ENCODE peak calls at places on chromosome 21, in eight cellular contexts. One of them, this sample, is unnamed. For H3K4me1, the result is how much of the 10 kb centered on the place peaks cover.

GRCh38 chr21:24658016-24658415 is 949.3 kb downstream of the MRPL39 start:
- DNase-seq in PC-3: no peak
- DNase-seq in GM23338: no peak
- DNase-seq in prostate gland: no peak
- DNase-seq in aorta: no peak
- DNase-seq in heart right ventricle: no peak
- DNase-seq in A549: no peak
- DNase-seq in body of pancreas: no peak
- DNase-seq in this sample: no peak

GRCh38 chr21:41954654-41955499 is 1.1 kb upstream of the C2CD2 start:
- DNase-seq in PC-3: no peak
- DNase-seq in GM23338: no peak
- DNase-seq in heart right ventricle: no peak
- DNase-seq in prostate gland: no peak
- DNase-seq in aorta: no peak
- DNase-seq in body of pancreas: no peak
- DNase-seq in A549: no peak
- DNase-seq in this sample: no peak

GRCh38 chr21:42411197-42411869 is 7.6 kb downstream of the UBASH3A start:
- DNase-seq in prostate gland: no peak
- DNase-seq in GM23338: peak
- DNase-seq in heart right ventricle: no peak
- DNase-seq in PC-3: peak
- DNase-seq in aorta: no peak
- DNase-seq in A549: peak
- DNase-seq in body of pancreas: no peak
- DNase-seq in this sample: no peak

GRCh38 chr21:36769051-36769867 is 70.3 kb downstream of the SIM2 start:
- DNase-seq in PC-3: no peak
- DNase-seq in aorta: no peak
- DNase-seq in heart right ventricle: no peak
- DNase-seq in A549: no peak
- DNase-seq in GM23338: no peak
- DNase-seq in body of pancreas: no peak
- DNase-seq in prostate gland: peak
- DNase-seq in this sample: no peak

GRCh38 chr21:18248171-18248570 is 3.5 kb downstream of the CHODL start:
- DNase-seq in prostate gland: no peak
- DNase-seq in A549: no peak
- DNase-seq in heart right ventricle: no peak
- DNase-seq in body of pancreas: no peak
- DNase-seq in GM23338: no peak
- DNase-seq in aorta: no peak
- DNase-seq in PC-3: no peak
- DNase-seq in this sample: no peak

GRCh38 chr21:16587141-16587570 is 857.4 kb downstream of the USP25 start:
- DNase-seq in heart right ventricle: peak
- DNase-seq in GM23338: peak
- DNase-seq in PC-3: peak
- DNase-seq in prostate gland: peak
- DNase-seq in body of pancreas: peak
- DNase-seq in aorta: peak
- DNase-seq in A549: peak
- DNase-seq in this sample: peak

GRCh38 chr21:42056996-42057689 is 14.0 kb upstream of the UMODL1 start:
- DNase-seq in A549: no peak
- DNase-seq in aorta: peak
- DNase-seq in prostate gland: peak
- DNase-seq in GM23338: peak
- DNase-seq in body of pancreas: peak
- DNase-seq in PC-3: peak
- DNase-seq in heart right ventricle: no peak
- DNase-seq in this sample: no peak

GRCh38 chr21:14522689-14523088 is 23.4 kb downstream of the SAMSN1 start:
- DNase-seq in heart right ventricle: no peak
- DNase-seq in A549: no peak
- DNase-seq in aorta: no peak
- DNase-seq in body of pancreas: no peak
- DNase-seq in PC-3: no peak
- DNase-seq in prostate gland: no peak
- DNase-seq in GM23338: no peak
- DNase-seq in this sample: no peak

GRCh38 chr21:41153443-41153842 is 14.5 kb upstream of the BACE2 start:
- DNase-seq in A549: no peak
- DNase-seq in GM23338: no peak
- DNase-seq in aorta: no peak
- DNase-seq in heart right ventricle: no peak
- DNase-seq in prostate gland: no peak
- DNase-seq in body of pancreas: no peak
- DNase-seq in PC-3: no peak
- DNase-seq in this sample: no peak

GRCh38 chr21:36835383-36835795 is 131.1 kb downstream of the HLCS start:
- DNase-seq in PC-3: peak
- DNase-seq in body of pancreas: no peak
- DNase-seq in aorta: no peak
- DNase-seq in A549: no peak
- DNase-seq in prostate gland: peak
- DNase-seq in heart right ventricle: peak
- DNase-seq in GM23338: no peak
- DNase-seq in this sample: peak

GRCh38 chr21:42233067-42233981 is 14.4 kb downstream of the ABCG1 start:
- DNase-seq in body of pancreas: peak
- DNase-seq in heart right ventricle: peak
- DNase-seq in PC-3: peak
- DNase-seq in aorta: no peak
- DNase-seq in A549: peak
- DNase-seq in prostate gland: peak
- DNase-seq in GM23338: peak
- DNase-seq in this sample: peak

GRCh38 chr21:20739421-20739820 is 258.8 kb upstream of the NCAM2 start:
- DNase-seq in body of pancreas: no peak
- DNase-seq in heart right ventricle: no peak
- DNase-seq in PC-3: peak
- DNase-seq in prostate gland: no peak
- DNase-seq in A549: no peak
- DNase-seq in aorta: no peak
- DNase-seq in GM23338: peak
- DNase-seq in this sample: no peak

GRCh38 chr21:26093094-26093493 is 77.5 kb downstream of the APP start:
- DNase-seq in aorta: no peak
- DNase-seq in prostate gland: no peak
- DNase-seq in GM23338: no peak
- DNase-seq in A549: no peak
- DNase-seq in body of pancreas: no peak
- DNase-seq in heart right ventricle: no peak
- DNase-seq in PC-3: peak
- DNase-seq in this sample: no peak

GRCh38 chr21:17585875-17586450 is 26.7 kb downstream of the BTG3 start:
- DNase-seq in PC-3: peak
- DNase-seq in A549: peak
- DNase-seq in heart right ventricle: peak
- DNase-seq in aorta: no peak
- DNase-seq in body of pancreas: no peak
- DNase-seq in GM23338: peak
- DNase-seq in prostate gland: no peak
- DNase-seq in this sample: no peak

GRCh38 chr21:27477321-27477720 is 510.4 kb upstream of the ADAMTS5 start:
- DNase-seq in PC-3: no peak
- DNase-seq in body of pancreas: no peak
- DNase-seq in A549: no peak
- DNase-seq in heart right ventricle: no peak
- DNase-seq in GM23338: no peak
- DNase-seq in aorta: no peak
- DNase-seq in prostate gland: no peak
- DNase-seq in this sample: no peak

GRCh38 chr21:14591277-14591876 is 45.3 kb upstream of the SAMSN1 start:
- DNase-seq in body of pancreas: no peak
- DNase-seq in prostate gland: no peak
- DNase-seq in A549: no peak
- DNase-seq in PC-3: no peak
- DNase-seq in aorta: no peak
- DNase-seq in GM23338: no peak
- DNase-seq in heart right ventricle: no peak
- DNase-seq in this sample: no peak

GRCh38 chr21:42855937-42856335 is 23.4 kb downstream of the WDR4 start:
- DNase-seq in aorta: no peak
- DNase-seq in body of pancreas: no peak
- DNase-seq in PC-3: no peak
- DNase-seq in GM23338: no peak
- DNase-seq in heart right ventricle: no peak
- DNase-seq in prostate gland: no peak
- DNase-seq in A549: no peak
- DNase-seq in this sample: no peak

GRCh38 chr21:28160378-28160777 is 832.3 kb downstream of the LTN1 start:
- DNase-seq in PC-3: no peak
- DNase-seq in aorta: no peak
- DNase-seq in A549: no peak
- DNase-seq in heart right ventricle: no peak
- DNase-seq in GM23338: no peak
- DNase-seq in prostate gland: no peak
- DNase-seq in body of pancreas: no peak
- DNase-seq in this sample: no peak

GRCh38 chr21:18840239-18840638 is 436.7 kb upstream of the TMPRSS15 start:
- DNase-seq in A549: peak
- DNase-seq in prostate gland: no peak
- DNase-seq in body of pancreas: no peak
- DNase-seq in aorta: no peak
- DNase-seq in heart right ventricle: no peak
- DNase-seq in PC-3: peak
- DNase-seq in GM23338: peak
- DNase-seq in this sample: no peak

GRCh38 chr21:43719748-43720538 is 1.0 kb downstream of the PDXK start:
- DNase-seq in body of pancreas: no peak
- DNase-seq in GM23338: no peak
- DNase-seq in PC-3: no peak
- DNase-seq in aorta: peak
- DNase-seq in heart right ventricle: no peak
- DNase-seq in prostate gland: no peak
- DNase-seq in A549: no peak
- DNase-seq in this sample: no peak

DNA sequence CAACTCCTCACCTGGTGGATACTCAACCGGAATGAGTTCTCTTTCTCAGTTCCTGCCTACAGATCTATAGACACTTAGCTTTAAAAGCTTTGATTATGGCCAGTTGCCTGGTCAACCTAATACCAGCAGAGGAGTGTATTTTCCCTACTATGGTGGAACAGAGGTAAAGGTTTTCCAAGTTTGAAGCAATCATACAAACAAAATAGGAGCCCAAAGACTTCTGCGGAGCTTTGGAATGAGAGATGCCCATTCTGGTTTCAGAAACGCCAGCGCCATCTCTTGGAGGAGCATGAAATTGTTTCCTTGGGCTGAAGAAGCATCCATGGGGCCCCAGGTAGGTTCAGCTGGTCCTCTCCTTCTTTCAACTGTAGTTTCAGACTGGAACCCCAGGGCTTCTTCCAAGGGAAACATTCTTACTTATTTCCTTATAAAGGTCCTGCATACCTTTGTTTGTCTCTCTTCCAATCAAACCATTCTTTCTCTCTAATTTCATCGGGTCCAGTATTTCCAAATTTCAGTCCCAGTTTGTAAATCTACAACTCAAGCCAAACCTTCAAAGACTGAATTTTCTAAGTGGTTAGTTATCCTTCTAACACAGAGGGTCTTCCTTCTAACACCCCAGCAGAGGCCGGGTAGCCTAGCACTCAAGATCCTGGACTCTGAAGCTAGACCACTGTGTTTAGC is 95.9 kb downstream of the KCNJ15 start:
- DNase-seq in PC-3: peak
- DNase-seq in aorta: peak
- DNase-seq in body of pancreas: peak
- DNase-seq in A549: peak
- DNase-seq in heart right ventricle: peak
- DNase-seq in prostate gland: peak
- DNase-seq in GM23338: peak
- DNase-seq in this sample: peak
- H3K4me1 ChIP-seq in PC-3: under half
- H3K4me1 ChIP-seq in aorta: under half
- H3K4me1 ChIP-seq in body of pancreas: under half
- H3K4me1 ChIP-seq in A549: under half
- H3K4me1 ChIP-seq in heart right ventricle: under half
- H3K4me1 ChIP-seq in prostate gland: under half
- H3K4me1 ChIP-seq in GM23338: under half
- H3K4me1 ChIP-seq in this sample: under half

GRCh38 chr21:34075760-34076159 is 2.4 kb downstream of the MRPS6 start:
- DNase-seq in heart right ventricle: no peak
- DNase-seq in aorta: no peak
- DNase-seq in A549: no peak
- DNase-seq in prostate gland: no peak
- DNase-seq in body of pancreas: no peak
- DNase-seq in PC-3: no peak
- DNase-seq in GM23338: no peak
- DNase-seq in this sample: no peak
- H3K4me1 ChIP-seq in heart right ventricle: half or more
- H3K4me1 ChIP-seq in aorta: under half
- H3K4me1 ChIP-seq in A549: under half
- H3K4me1 ChIP-seq in prostate gland: under half
- H3K4me1 ChIP-seq in body of pancreas: under half
- H3K4me1 ChIP-seq in PC-3: half or more
- H3K4me1 ChIP-seq in GM23338: under half
- H3K4me1 ChIP-seq in this sample: half or more

DNA sequence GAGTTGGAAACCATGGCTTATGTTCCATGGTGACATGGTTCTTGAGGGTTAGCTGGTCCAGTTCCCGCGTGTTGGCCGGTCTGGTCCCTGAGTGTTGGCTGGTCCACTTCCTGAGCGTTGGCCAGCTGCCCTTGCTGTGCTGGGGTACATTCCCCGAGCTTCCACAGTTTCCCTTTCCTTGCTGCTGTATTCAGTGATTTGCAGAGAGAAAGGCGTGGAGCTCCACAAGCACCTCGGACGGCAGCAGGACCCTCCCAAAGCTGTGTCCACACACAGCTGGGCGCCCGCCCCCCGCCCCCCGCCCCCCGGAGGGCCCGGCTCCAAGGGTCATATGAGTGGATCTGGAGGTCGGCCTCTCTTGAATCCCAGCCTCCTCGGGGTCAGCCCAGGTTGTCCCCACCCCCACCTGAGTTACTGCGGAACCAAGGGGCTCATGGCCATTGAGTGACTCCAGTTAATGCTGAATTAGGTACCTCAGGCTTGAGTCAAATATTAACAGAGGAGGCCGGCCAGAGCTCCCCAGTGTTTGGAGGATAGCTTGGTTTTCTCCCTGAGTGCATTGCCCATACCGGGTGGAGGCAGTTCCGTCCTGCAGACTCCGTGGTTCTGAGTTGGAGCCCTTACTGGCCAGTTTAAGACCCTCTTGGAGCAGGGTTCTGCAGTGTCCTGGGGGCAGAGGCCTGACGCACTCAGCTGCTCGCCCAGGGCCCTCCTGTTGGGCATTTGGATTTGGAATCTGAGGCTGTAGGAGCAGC is 18.4 kb downstream of the COL18A1 start:
- DNase-seq in PC-3: no peak
- DNase-seq in body of pancreas: no peak
- DNase-seq in A549: no peak
- DNase-seq in heart right ventricle: no peak
- DNase-seq in aorta: peak
- DNase-seq in GM23338: no peak
- DNase-seq in prostate gland: no peak
- DNase-seq in this sample: peak
- H3K4me1 ChIP-seq in PC-3: under half
- H3K4me1 ChIP-seq in body of pancreas: half or more
- H3K4me1 ChIP-seq in A549: half or more
- H3K4me1 ChIP-seq in heart right ventricle: under half
- H3K4me1 ChIP-seq in aorta: under half
- H3K4me1 ChIP-seq in GM23338: under half
- H3K4me1 ChIP-seq in prostate gland: under half
- H3K4me1 ChIP-seq in this sample: under half

GRCh38 chr21:32599146-32599925 is 12.8 kb downstream of the CFAP298 start:
- DNase-seq in heart right ventricle: no peak
- DNase-seq in A549: no peak
- DNase-seq in aorta: no peak
- DNase-seq in body of pancreas: peak
- DNase-seq in prostate gland: no peak
- DNase-seq in PC-3: no peak
- DNase-seq in GM23338: no peak
- DNase-seq in this sample: no peak
- H3K4me1 ChIP-seq in heart right ventricle: under half
- H3K4me1 ChIP-seq in A549: under half
- H3K4me1 ChIP-seq in aorta: under half
- H3K4me1 ChIP-seq in body of pancreas: under half
- H3K4me1 ChIP-seq in prostate gland: under half
- H3K4me1 ChIP-seq in PC-3: under half
- H3K4me1 ChIP-seq in GM23338: under half
- H3K4me1 ChIP-seq in this sample: under half